ENCODE peak calls at places on chromosomes 3 and 15, in ten cellular contexts. H is ovary, J is A549, S is right atrium auricular region, Q is astrocyte of the spinal cord, R is fibroblast of mammary gland, L is DND-41, Y is left ventricle myocardium inferior, E is suprapubic skin, P is fibroblast of lung. C is an unnamed sample.

GRCh38 chr3:148975277-148975676 is 16.1 kb upstream of the GYG1 start:
- DNase-seq in Y (peak; percentile 68), E (no peak), P (no peak), J (peak; percentile 24), S (no peak), L (no peak), H (peak; percentile 41), R (peak; percentile 41), Q (no peak), C (no peak)

GRCh38 chr15:67641453-67641852 is 99.0 kb downstream of the MAP2K5 start:
- DNase-seq in H (no peak), Y (no peak), S (no peak), E (no peak), Q (no peak), L (no peak), P (no peak), R (no peak), J (no peak), C (no peak)

GRCh38 chr15:66154581-66154980 is 99.0 kb downstream of the MEGF11 start:
- DNase-seq in R (no peak), J (no peak), P (no peak), Y (no peak), S (no peak), H (no peak), L (no peak), Q (no peak), E (no peak), C (no peak)

GRCh38 chr3:38314112-38314766 is 32.1 kb downstream of the SLC22A14 start:
- DNase-seq in R (no peak), H (no peak), Y (no peak), S (peak; percentile 42), J (no peak), P (no peak), L (no peak), E (no peak), Q (no peak), C (no peak)

GRCh38 chr15:85770722-85771041 is 24.0 kb downstream of the KLHL25 start:
- DNase-seq in R (no peak), Q (no peak), E (no peak), P (no peak), L (no peak), J (no peak), H (no peak), S (no peak), Y (no peak), C (no peak)

GRCh38 chr15:87682527-87682926 is 574.0 kb downstream of the NTRK3 start:
- DNase-seq in L (no peak), E (no peak), Q (no peak), Y (no peak), P (no peak), R (no peak), H (no peak), S (no peak), J (no peak), C (no peak)

GRCh38 chr3:58899159-58899952 is 150.5 kb downstream of the CFAP20DC start:
- DNase-seq in J (no peak), L (no peak), H (peak; percentile 42), P (peak; percentile 44), Y (peak; percentile 58), S (peak; percentile 69), R (peak; percentile 5), Q (peak; percentile 1), E (peak; percentile 74), C (peak; percentile 65)

GRCh38 chr3:141452773-141453172 is 34.1 kb upstream of the RASA2 start:
- DNase-seq in H (no peak), P (no peak), E (no peak), R (no peak), Y (no peak), L (no peak), J (no peak), Q (no peak), S (no peak), C (no peak)

GRCh38 chr3:153250450-153250849 is 88.4 kb downstream of the RAP2B start:
- DNase-seq in S (no peak), J (no peak), L (no peak), Q (no peak), P (no peak), R (no peak), Y (no peak), H (no peak), E (no peak), C (no peak)

GRCh38 chr15:90037510-90037860 is 36.4 kb downstream of the ZNF710 start:
- DNase-seq in L (no peak), Y (no peak), H (no peak), S (no peak), Q (peak; percentile 43), J (no peak), R (peak; percentile 58), E (no peak), P (peak; percentile 70), C (no peak)

DNA sequence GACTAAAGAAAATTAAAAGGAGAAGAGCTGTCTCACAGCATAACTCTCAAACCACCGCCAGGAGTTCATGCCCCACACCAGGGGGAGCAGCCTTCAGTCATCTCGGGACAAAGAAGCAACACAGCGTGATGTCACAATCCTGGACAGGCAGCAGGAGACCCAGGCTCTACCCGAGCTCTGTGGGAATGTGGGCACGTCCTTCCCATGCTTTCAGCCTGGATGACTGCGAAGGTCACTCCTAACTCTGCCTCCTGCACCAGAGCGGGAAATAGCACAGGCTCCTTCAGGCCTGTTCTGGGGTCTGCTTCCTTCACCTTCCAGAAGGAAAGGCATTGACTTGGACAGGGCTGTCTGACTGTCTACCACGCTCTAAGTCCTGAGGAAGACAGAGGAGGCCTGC is 31.3 kb downstream of the NOX5 start:
- DNase-seq in Q (peak; percentile 70), H (no peak), Y (no peak), R (no peak), L (no peak), E (no peak), J (peak; percentile 58), S (no peak), P (peak; percentile 57), C (no peak)
- TF ChIP-seq CTCF in Q (peak; percentile 49), H (no peak), Y (peak; percentile 22), R (no peak), L (no peak), E (no peak), J (no peak), S (no peak), P (peak; percentile 17), C (no peak)

GRCh38 chr3:161371441-161372320 is at the start of gene SPTSSB:
- DNase-seq in E (peak; percentile 72), Q (peak; percentile 16), H (no peak), L (no peak), R (no peak), Y (peak; percentile 19), P (peak; percentile 39), S (no peak), J (peak; percentile 15), C (peak; percentile 18)

GRCh38 chr3:161369531-161369930 is 1.8 kb downstream of the SPTSSB start:
- DNase-seq in R (no peak), P (peak; percentile 7), J (no peak), S (no peak), Q (no peak), E (no peak), L (no peak), Y (no peak), H (no peak), C (no peak)

DNA sequence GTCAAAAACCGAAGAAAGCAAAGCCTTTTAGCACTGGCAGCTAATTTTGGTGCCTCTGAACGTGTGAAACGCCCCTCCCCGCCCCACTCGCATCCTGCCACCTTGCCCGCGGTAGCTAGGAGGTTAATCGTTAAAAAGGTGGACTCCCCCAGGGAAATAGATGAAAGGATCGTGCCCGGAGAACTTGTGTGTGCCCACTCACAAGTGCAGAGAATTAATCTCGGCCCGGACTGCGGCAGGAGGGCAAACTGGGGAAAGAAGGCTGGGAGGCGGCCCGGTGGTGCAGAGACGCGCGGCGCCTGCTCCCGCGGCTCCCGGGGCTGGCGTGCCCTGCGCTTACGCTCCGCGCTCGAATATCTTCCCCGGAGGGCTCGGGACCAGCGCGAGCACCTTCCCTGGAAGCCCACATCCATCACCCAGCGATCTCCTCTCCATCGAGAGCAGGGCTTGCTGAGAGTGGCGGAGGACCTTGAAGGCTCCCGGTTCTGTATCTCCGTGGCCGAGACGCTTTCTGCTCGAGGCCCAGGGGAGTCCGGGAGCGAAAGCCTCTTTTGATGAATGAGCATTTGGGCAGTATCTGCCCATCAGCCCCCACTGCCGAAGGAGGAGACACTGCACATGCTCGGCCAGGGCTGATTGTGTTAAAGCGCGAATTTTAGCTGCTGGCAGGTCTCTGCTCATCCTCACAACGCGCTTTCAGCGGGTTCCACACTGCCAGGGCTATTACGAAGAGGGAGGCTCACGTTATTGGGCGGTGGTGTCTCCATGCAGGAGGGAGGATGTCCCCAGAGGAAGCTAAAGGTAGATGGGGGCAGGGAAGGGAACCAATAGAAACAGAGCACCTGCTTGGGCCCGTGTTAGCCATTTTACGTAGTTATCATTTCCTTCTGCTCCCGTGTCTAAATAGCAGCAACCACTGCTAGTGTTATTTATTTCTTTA is 1.3 kb upstream of the SPTSSB start:
- DNase-seq in S (no peak), Y (no peak), Q (peak; percentile 8), H (no peak), L (no peak), P (peak; percentile 34), R (no peak), E (no peak), J (no peak), C (peak; percentile 3)
- H3K4me3 ChIP-seq in S (peak overlapping the region; percentile 37), Y (peak overlapping the region; percentile 70), Q (peak overlapping the region; percentile 47), H (peak overlapping the region; percentile 39), L (no peak overlapping the region), P (peak overlapping the region; percentile 53), R (peak overlapping the region; percentile 43), E (peak overlapping the region; percentile 56), J (peak overlapping the region; percentile 51), C (peak overlapping the region; percentile 29)

DNA sequence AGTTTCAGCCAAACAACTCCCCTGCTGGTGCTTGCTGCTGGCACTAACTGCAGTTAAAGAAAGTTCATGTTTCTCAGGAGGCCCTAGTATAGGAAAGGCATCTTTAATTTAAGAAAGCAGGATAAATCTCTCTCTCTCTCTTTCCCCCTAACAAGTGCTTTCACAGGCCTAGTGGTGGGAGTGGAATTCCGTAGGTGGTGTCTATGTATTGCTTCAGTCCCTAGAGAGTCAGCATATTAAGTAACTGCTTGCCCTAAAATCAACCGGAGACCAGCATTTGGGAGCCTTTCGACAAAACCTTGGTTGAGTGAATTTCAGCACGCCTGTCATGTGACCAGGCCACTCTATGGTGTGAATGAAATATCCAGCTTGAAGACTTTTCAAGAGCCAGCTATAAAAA is 169.2 kb upstream of the TGFBR2 start:
- DNase-seq in J (no peak), L (no peak), H (no peak), R (peak; percentile 90), P (peak; percentile 75), S (peak; percentile 65), Y (no peak), Q (peak; percentile 51), E (peak; percentile 64), C (no peak)
- TF ChIP-seq CTCF in J (no peak), L (no peak), H (no peak), R (no peak), P (peak; percentile 7), S (no peak), Y (peak; percentile 21), Q (peak; percentile 8), E (no peak), C (no peak)

DNA sequence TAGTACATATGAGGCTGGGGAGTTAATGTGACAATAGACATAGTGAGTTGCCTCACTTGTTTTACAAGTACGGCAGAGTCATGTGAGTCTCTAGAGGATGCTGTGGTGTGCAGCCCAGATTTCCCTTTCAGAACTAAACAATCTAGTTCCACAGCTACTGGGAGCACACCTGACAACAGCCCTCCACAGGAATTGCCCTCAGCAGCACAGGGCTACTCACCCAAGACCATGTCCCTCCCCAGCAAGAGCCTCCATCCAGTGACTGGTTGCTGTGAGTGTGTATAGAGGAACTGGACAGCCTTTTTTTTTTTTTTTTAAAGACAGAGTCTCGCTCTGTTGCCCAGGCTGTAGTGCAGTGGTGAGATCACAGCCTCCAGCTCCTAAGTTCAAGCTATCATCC is 40.2 kb upstream of the UBE2E2 start:
- DNase-seq in L (no peak), J (no peak), H (no peak), S (no peak), Q (no peak), P (no peak), E (no peak), Y (no peak), R (no peak), C (peak; percentile 83)
- H3K4me3 ChIP-seq in L (no peak overlapping the region), J (no peak overlapping the region), H (no peak overlapping the region), S (no peak overlapping the region), Q (no peak overlapping the region), P (no peak overlapping the region), E (no peak overlapping the region), Y (no peak overlapping the region), R (no peak overlapping the region), C (no peak overlapping the region)